ENCODE peak calls at places on chromosome 17, in four cellular contexts. I is body of pancreas, N is HepG2, S is uterus. R is an unnamed sample.

GRCh38 chr17:72726936-72727335 is 365.6 kb downstream of the SLC39A11 start:
- DNase-seq in I (no peak), S (no peak), N (no peak), R (no peak)

GRCh38 chr17:67605259-67605912 is 112.3 kb upstream of the NOL11 start:
- DNase-seq in N (no peak), S (peak; percentile 64), I (peak; percentile 69), R (no peak)

GRCh38 chr17:17413821-17414220 is 63.0 kb upstream of the MED9 start:
- DNase-seq in S (no peak), N (no peak), I (no peak), R (no peak)

GRCh38 chr17:2844386-2844785 is 48.1 kb downstream of the RAP1GAP2 start:
- DNase-seq in N (no peak), S (no peak), I (no peak), R (no peak)

GRCh38 chr17:79844869-79845600 is 5.8 kb upstream of the CBX4 start:
- DNase-seq in I (peak; percentile 53), S (peak; percentile 48), N (peak; percentile 74), R (no peak)

GRCh38 chr17:71910002-71910401 is 210.8 kb upstream of the SOX9 start:
- DNase-seq in S (no peak), N (no peak), I (peak; percentile 44), R (no peak)

GRCh38 chr17:2802574-2802973 is 6.3 kb downstream of the RAP1GAP2 start:
- DNase-seq in I (no peak), N (no peak), S (no peak), R (no peak)

GRCh38 chr17:41967141-41967920 is 736 bp downstream of the CNP start:
- DNase-seq in S (no peak), I (peak; percentile 44), N (peak; percentile 82), R (no peak)

GRCh38 chr17:74280093-74280513 is 6.1 kb downstream of the DNAI2 start:
- DNase-seq in I (no peak), N (no peak), S (no peak), R (no peak)

GRCh38 chr17:40547079-40547784 is 18.0 kb downstream of the CCR7 start:
- DNase-seq in S (peak; percentile 14), N (no peak), I (peak; percentile 10), R (peak; percentile 90)

GRCh38 chr17:36085710-36086268 is 4.2 kb downstream of the CCL3 start:
- DNase-seq in S (no peak), I (no peak), N (no peak), R (no peak)

DNA sequence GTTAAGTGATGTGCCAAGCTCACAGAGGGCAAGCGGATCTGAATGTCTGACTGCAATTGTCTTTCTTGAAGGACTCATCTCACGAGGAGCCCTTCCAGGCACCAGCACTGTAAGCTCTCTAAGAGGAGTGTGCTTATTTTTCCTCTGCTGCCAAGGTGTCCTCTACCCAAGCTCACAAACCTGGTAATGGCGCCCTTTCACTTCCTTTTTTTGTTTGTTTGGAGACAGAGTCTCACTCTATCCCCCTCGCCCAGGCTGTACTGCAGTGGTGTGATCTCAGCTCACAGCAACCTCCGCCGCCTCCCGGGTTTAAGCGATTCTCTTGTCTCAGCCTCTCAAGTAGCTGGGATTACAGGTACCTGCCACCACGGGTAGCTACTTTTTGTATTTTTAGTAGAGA is 233.8 kb downstream of the MAP2K4 start:
- DNase-seq in I (no peak), S (no peak), N (no peak), R (no peak)
- TF ChIP-seq POLR2A in I (no peak), S (no peak), N (no peak), R (no peak)

DNA sequence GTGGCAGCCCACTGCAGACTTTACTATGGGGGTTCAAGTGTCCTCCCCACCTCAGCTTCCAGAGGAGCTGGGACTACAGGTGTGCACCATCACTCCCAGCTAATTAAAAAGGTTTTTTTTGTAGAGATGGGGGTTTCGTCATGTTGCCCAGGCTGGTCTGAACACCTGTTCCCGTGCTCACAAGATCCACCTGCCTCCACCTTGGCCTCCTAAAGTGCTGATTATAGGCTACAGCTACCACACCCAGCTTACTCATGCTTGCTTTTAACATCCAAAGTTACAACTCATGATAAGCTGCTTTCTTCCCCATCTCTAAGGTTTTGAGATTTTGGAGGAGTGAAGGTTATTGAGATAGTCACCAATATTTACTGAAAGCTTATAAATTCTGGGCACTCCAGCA is 2.6 kb downstream of the NUP88 start:
- DNase-seq in N (no peak), I (no peak), S (no peak), R (no peak)
- TF ChIP-seq POLR2A in N (no peak), I (no peak), S (no peak), R (no peak)

GRCh38 chr17:64218066-64218465 is 45.0 kb downstream of the TEX2 start:
- DNase-seq in I (no peak), N (no peak), S (no peak), R (no peak)
- TF ChIP-seq POLR2A in I (no peak), N (no peak), S (no peak), R (no peak)

GRCh38 chr17:46770439-46770817 is 48.1 kb downstream of the WNT3 start:
- DNase-seq in I (no peak), S (no peak), N (peak; percentile 35), R (peak; percentile 90)
- TF ChIP-seq POLR2A in I (no peak), S (no peak), N (peak; percentile 54), R (no peak)